ENCODE peak calls at places on chromosomes 4 and X, in four cellular contexts. B, R, Q and P are unnamed samples.

GRCh38 chr4:184688447-184688846 is 38.9 kb downstream of the PRIMPOL start:
- DNase-seq in B (peak), R (peak), Q (no peak), P (peak)

GRCh38 chr4:66872696-66873095 is 672.6 kb downstream of the CENPC start:
- DNase-seq in B (no peak), R (no peak), Q (no peak), P (no peak)

GRCh38 chrX:7927259-7928167 is at the start of gene PNPLA4:
- DNase-seq in B (peak), R (peak), Q (peak), P (no peak)

GRCh38 chr4:127686656-127687055 is 43.5 kb upstream of the SLC25A31 start:
- DNase-seq in B (peak), R (peak), Q (no peak), P (peak)

GRCh38 chrX:84469226-84469625 is 33.0 kb downstream of the HDX start:
- DNase-seq in B (peak), R (peak), Q (no peak), P (peak)

GRCh38 chr4:37516057-37516775 is 170.0 kb downstream of the RELL1 start:
- DNase-seq in B (no peak), R (no peak), Q (no peak), P (no peak)

GRCh38 chrX:40543661-40544328 is 37.0 kb upstream of the ATP6AP2 start:
- DNase-seq in B (peak), R (peak), Q (no peak), P (peak)

GRCh38 chrX:65196758-65197371 is 220.6 kb upstream of the ZC4H2 start:
- DNase-seq in B (no peak), R (no peak), Q (no peak), P (no peak)

GRCh38 chr4:17817027-17817426 is 6.2 kb downstream of the NCAPG start:
- DNase-seq in B (peak), R (peak), Q (no peak), P (peak)

GRCh38 chr4:130026185-130026584 is 930.2 kb downstream of the C4orf33 start:
- DNase-seq in B (no peak), R (no peak), Q (no peak), P (no peak)

GRCh38 chr4:82431026-82431745 is 796 bp downstream of the ENOPH1 start:
- DNase-seq in B (no peak), R (no peak), Q (no peak), P (no peak)

GRCh38 chr4:185011408-185011807 is 6.9 kb upstream of the HELT start:
- DNase-seq in B (no peak), R (peak), Q (no peak), P (no peak)

GRCh38 chrX:11259437-11259836 is 33.8 kb upstream of the AMELX start:
- DNase-seq in B (no peak), R (no peak), Q (no peak), P (no peak)

GRCh38 chr4:159142254-159142653 is 39.4 kb downstream of the RAPGEF2 start:
- DNase-seq in B (no peak), R (no peak), Q (no peak), P (peak)

GRCh38 chr4:3252831-3253641 is 4.1 kb downstream of the MSANTD1 start:
- DNase-seq in B (no peak), R (peak), Q (peak), P (no peak)

GRCh38 chr4:110610940-110611785 is 11.7 kb downstream of the PITX2 start:
- DNase-seq in B (no peak), R (no peak), Q (no peak), P (no peak)

GRCh38 chr4:38612996-38613395 is 51.0 kb upstream of the KLF3 start:
- DNase-seq in B (no peak), R (peak), Q (no peak), P (no peak)

GRCh38 chrX:32448320-32448719 is 763.0 kb downstream of the DMD start:
- DNase-seq in B (peak), R (no peak), Q (no peak), P (peak)

GRCh38 chrX:71997320-71997719 is 86.7 kb downstream of the NHSL2 start:
- DNase-seq in B (no peak), R (no peak), Q (no peak), P (no peak)

GRCh38 chrX:119468186-119468929 is at the start of gene SLC25A5:
- DNase-seq in B (peak), R (peak), Q (peak), P (peak)